ENCODE peak calls at places on chromosome 12, in ten cellular contexts. One of them, this sample, is unnamed.

GRCh38 chr12:124500232-124501079 is 67.0 kb downstream of the NCOR2 start:
- DNase-seq in neural progenitor cell: peak
- DNase-seq in Calu3: no peak
- DNase-seq in thyroid gland: peak
- DNase-seq in spleen: peak
- DNase-seq in GM10248: no peak
- DNase-seq in left lung: no peak
- DNase-seq in lower lobe of right lung: peak
- DNase-seq in transverse colon: no peak
- DNase-seq in WTC11: peak
- DNase-seq in this sample: no peak

GRCh38 chr12:102562836-102563425 is 82.6 kb upstream of the IGF1 start:
- DNase-seq in lower lobe of right lung: no peak
- DNase-seq in left lung: no peak
- DNase-seq in GM10248: no peak
- DNase-seq in WTC11: no peak
- DNase-seq in Calu3: peak
- DNase-seq in thyroid gland: no peak
- DNase-seq in neural progenitor cell: no peak
- DNase-seq in spleen: no peak
- DNase-seq in transverse colon: no peak
- DNase-seq in this sample: no peak

GRCh38 chr12:46187023-46187422 is 81.8 kb downstream of the SLC38A1 start:
- DNase-seq in lower lobe of right lung: no peak
- DNase-seq in spleen: no peak
- DNase-seq in neural progenitor cell: no peak
- DNase-seq in thyroid gland: peak
- DNase-seq in WTC11: no peak
- DNase-seq in GM10248: no peak
- DNase-seq in left lung: peak
- DNase-seq in Calu3: no peak
- DNase-seq in transverse colon: no peak
- DNase-seq in this sample: no peak

GRCh38 chr12:51855586-51856428 is 7.3 kb upstream of the FIGNL2 start:
- DNase-seq in WTC11: peak
- DNase-seq in GM10248: no peak
- DNase-seq in Calu3: no peak
- DNase-seq in left lung: no peak
- DNase-seq in spleen: no peak
- DNase-seq in neural progenitor cell: peak
- DNase-seq in lower lobe of right lung: no peak
- DNase-seq in thyroid gland: no peak
- DNase-seq in transverse colon: no peak
- DNase-seq in this sample: no peak

GRCh38 chr12:116492703-116493324 is 66.4 kb upstream of the MAP1LC3B2 start:
- DNase-seq in GM10248: no peak
- DNase-seq in transverse colon: no peak
- DNase-seq in Calu3: no peak
- DNase-seq in neural progenitor cell: no peak
- DNase-seq in lower lobe of right lung: no peak
- DNase-seq in spleen: no peak
- DNase-seq in thyroid gland: peak
- DNase-seq in WTC11: no peak
- DNase-seq in left lung: no peak
- DNase-seq in this sample: no peak

GRCh38 chr12:90166012-90166411 is 457.4 kb upstream of the ATP2B1 start:
- DNase-seq in Calu3: no peak
- DNase-seq in spleen: no peak
- DNase-seq in WTC11: no peak
- DNase-seq in transverse colon: no peak
- DNase-seq in thyroid gland: no peak
- DNase-seq in left lung: no peak
- DNase-seq in neural progenitor cell: no peak
- DNase-seq in lower lobe of right lung: no peak
- DNase-seq in GM10248: no peak
- DNase-seq in this sample: no peak

GRCh38 chr12:53591301-53592206 is 34.6 kb downstream of the ATF7 start:
- DNase-seq in lower lobe of right lung: no peak
- DNase-seq in spleen: no peak
- DNase-seq in transverse colon: no peak
- DNase-seq in left lung: no peak
- DNase-seq in Calu3: no peak
- DNase-seq in neural progenitor cell: peak
- DNase-seq in thyroid gland: peak
- DNase-seq in GM10248: no peak
- DNase-seq in WTC11: no peak
- DNase-seq in this sample: no peak

GRCh38 chr12:103807561-103808238 is 33.3 kb downstream of the NT5DC3 start:
- DNase-seq in left lung: no peak
- DNase-seq in WTC11: no peak
- DNase-seq in GM10248: no peak
- DNase-seq in neural progenitor cell: no peak
- DNase-seq in spleen: no peak
- DNase-seq in thyroid gland: no peak
- DNase-seq in lower lobe of right lung: no peak
- DNase-seq in transverse colon: no peak
- DNase-seq in Calu3: no peak
- DNase-seq in this sample: no peak

GRCh38 chr12:19912996-19913395 is 455.3 kb upstream of the PDE3A start:
- DNase-seq in thyroid gland: peak
- DNase-seq in neural progenitor cell: peak
- DNase-seq in Calu3: no peak
- DNase-seq in GM10248: no peak
- DNase-seq in left lung: no peak
- DNase-seq in spleen: no peak
- DNase-seq in lower lobe of right lung: no peak
- DNase-seq in transverse colon: peak
- DNase-seq in WTC11: no peak
- DNase-seq in this sample: no peak

GRCh38 chr12:105102673-105103072 is 4.9 kb upstream of the WASHC4 start:
- DNase-seq in Calu3: no peak
- DNase-seq in spleen: no peak
- DNase-seq in lower lobe of right lung: no peak
- DNase-seq in left lung: no peak
- DNase-seq in neural progenitor cell: no peak
- DNase-seq in transverse colon: no peak
- DNase-seq in thyroid gland: no peak
- DNase-seq in WTC11: no peak
- DNase-seq in GM10248: no peak
- DNase-seq in this sample: no peak

GRCh38 chr12:12645485-12645884 is 33.8 kb downstream of the CREBL2 start:
- DNase-seq in lower lobe of right lung: no peak
- DNase-seq in thyroid gland: no peak
- DNase-seq in Calu3: peak
- DNase-seq in neural progenitor cell: peak
- DNase-seq in spleen: no peak
- DNase-seq in transverse colon: peak
- DNase-seq in WTC11: no peak
- DNase-seq in GM10248: peak
- DNase-seq in left lung: no peak
- DNase-seq in this sample: no peak

GRCh38 chr12:24795699-24796385 is 153.1 kb downstream of the BCAT1 start:
- DNase-seq in spleen: no peak
- DNase-seq in WTC11: no peak
- DNase-seq in neural progenitor cell: no peak
- DNase-seq in GM10248: no peak
- DNase-seq in left lung: no peak
- DNase-seq in thyroid gland: no peak
- DNase-seq in Calu3: no peak
- DNase-seq in lower lobe of right lung: no peak
- DNase-seq in transverse colon: no peak
- DNase-seq in this sample: no peak
- TF ChIP-seq CTCF in spleen: no peak
- TF ChIP-seq CTCF in WTC11: no peak
- TF ChIP-seq CTCF in neural progenitor cell: no peak
- TF ChIP-seq CTCF in GM10248: no peak
- TF ChIP-seq CTCF in left lung: no peak
- TF ChIP-seq CTCF in thyroid gland: no peak
- TF ChIP-seq CTCF in Calu3: no peak
- TF ChIP-seq CTCF in lower lobe of right lung: no peak
- TF ChIP-seq CTCF in transverse colon: no peak
- TF ChIP-seq CTCF in this sample: no peak

GRCh38 chr12:132478845-132479244 is 11.1 kb upstream of the FBRSL1 start:
- DNase-seq in thyroid gland: no peak
- DNase-seq in transverse colon: no peak
- DNase-seq in lower lobe of right lung: no peak
- DNase-seq in Calu3: no peak
- DNase-seq in left lung: no peak
- DNase-seq in spleen: no peak
- DNase-seq in neural progenitor cell: no peak
- DNase-seq in WTC11: no peak
- DNase-seq in GM10248: no peak
- DNase-seq in this sample: no peak
- TF ChIP-seq CTCF in thyroid gland: no peak
- TF ChIP-seq CTCF in transverse colon: no peak
- TF ChIP-seq CTCF in lower lobe of right lung: no peak
- TF ChIP-seq CTCF in Calu3: no peak
- TF ChIP-seq CTCF in left lung: no peak
- TF ChIP-seq CTCF in spleen: no peak
- TF ChIP-seq CTCF in neural progenitor cell: peak
- TF ChIP-seq CTCF in WTC11: no peak
- TF ChIP-seq CTCF in GM10248: peak
- TF ChIP-seq CTCF in this sample: peak

GRCh38 chr12:92606956-92607355 is 95.8 kb upstream of the PLEKHG7 start:
- DNase-seq in thyroid gland: no peak
- DNase-seq in GM10248: no peak
- DNase-seq in spleen: no peak
- DNase-seq in Calu3: no peak
- DNase-seq in neural progenitor cell: no peak
- DNase-seq in lower lobe of right lung: no peak
- DNase-seq in left lung: no peak
- DNase-seq in transverse colon: no peak
- DNase-seq in WTC11: no peak
- DNase-seq in this sample: no peak
- TF ChIP-seq CTCF in thyroid gland: no peak
- TF ChIP-seq CTCF in GM10248: no peak
- TF ChIP-seq CTCF in spleen: no peak
- TF ChIP-seq CTCF in Calu3: no peak
- TF ChIP-seq CTCF in neural progenitor cell: peak
- TF ChIP-seq CTCF in lower lobe of right lung: no peak
- TF ChIP-seq CTCF in left lung: no peak
- TF ChIP-seq CTCF in transverse colon: no peak
- TF ChIP-seq CTCF in WTC11: no peak
- TF ChIP-seq CTCF in this sample: no peak

GRCh38 chr12:65282840-65283239 is 4.4 kb downstream of the MSRB3 start:
- DNase-seq in spleen: no peak
- DNase-seq in Calu3: no peak
- DNase-seq in GM10248: no peak
- DNase-seq in thyroid gland: no peak
- DNase-seq in transverse colon: no peak
- DNase-seq in neural progenitor cell: no peak
- DNase-seq in lower lobe of right lung: no peak
- DNase-seq in left lung: no peak
- DNase-seq in WTC11: no peak
- DNase-seq in this sample: no peak
- TF ChIP-seq CTCF in spleen: no peak
- TF ChIP-seq CTCF in Calu3: no peak
- TF ChIP-seq CTCF in GM10248: no peak
- TF ChIP-seq CTCF in thyroid gland: no peak
- TF ChIP-seq CTCF in transverse colon: no peak
- TF ChIP-seq CTCF in neural progenitor cell: no peak
- TF ChIP-seq CTCF in lower lobe of right lung: no peak
- TF ChIP-seq CTCF in left lung: no peak
- TF ChIP-seq CTCF in WTC11: no peak
- TF ChIP-seq CTCF in this sample: peak

GRCh38 chr12:126064028-126064427 is 998.8 kb downstream of the AACS start:
- DNase-seq in transverse colon: no peak
- DNase-seq in left lung: no peak
- DNase-seq in GM10248: no peak
- DNase-seq in WTC11: no peak
- DNase-seq in thyroid gland: no peak
- DNase-seq in Calu3: no peak
- DNase-seq in neural progenitor cell: no peak
- DNase-seq in spleen: no peak
- DNase-seq in lower lobe of right lung: no peak
- DNase-seq in this sample: no peak

GRCh38 chr12:126067930-126068329 is 1002.7 kb downstream of the AACS start:
- DNase-seq in Calu3: no peak
- DNase-seq in neural progenitor cell: no peak
- DNase-seq in thyroid gland: no peak
- DNase-seq in GM10248: no peak
- DNase-seq in left lung: no peak
- DNase-seq in WTC11: no peak
- DNase-seq in lower lobe of right lung: no peak
- DNase-seq in spleen: no peak
- DNase-seq in transverse colon: no peak
- DNase-seq in this sample: no peak

DNA sequence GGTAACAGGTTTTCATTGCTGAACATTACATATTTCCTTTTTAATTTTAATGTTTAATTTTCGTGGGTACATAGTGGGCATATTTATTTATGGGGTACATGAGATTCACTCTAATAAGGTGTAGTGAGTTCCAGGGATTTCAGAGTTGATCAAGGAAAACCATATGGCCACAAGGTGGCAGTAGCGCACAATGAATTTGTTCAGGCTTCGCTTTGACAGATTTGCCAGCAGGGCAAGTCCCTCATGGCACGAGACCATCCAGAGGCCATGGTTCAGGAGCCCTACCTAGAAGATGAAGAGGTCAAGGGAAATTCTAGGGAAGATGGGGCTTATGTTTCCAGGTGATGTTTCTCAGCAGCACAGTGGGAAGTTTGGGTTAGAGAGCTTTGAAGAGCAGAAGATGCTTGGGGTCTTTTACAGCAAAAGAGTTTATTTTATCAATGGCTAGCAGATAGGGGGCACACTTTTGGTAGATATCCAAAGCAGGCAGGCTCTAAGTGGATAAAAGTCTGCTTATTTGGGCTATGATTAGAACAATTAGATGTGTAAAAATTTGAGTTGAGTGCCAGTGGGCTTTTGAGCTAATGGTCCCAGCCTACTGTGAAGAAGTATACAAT is 1004.4 kb downstream of the AACS start:
- DNase-seq in neural progenitor cell: peak
- DNase-seq in transverse colon: peak
- DNase-seq in WTC11: peak
- DNase-seq in thyroid gland: peak
- DNase-seq in left lung: no peak
- DNase-seq in spleen: no peak
- DNase-seq in Calu3: peak
- DNase-seq in GM10248: peak
- DNase-seq in lower lobe of right lung: no peak
- DNase-seq in this sample: no peak
- TF ChIP-seq CTCF in neural progenitor cell: peak
- TF ChIP-seq CTCF in transverse colon: peak
- TF ChIP-seq CTCF in WTC11: peak
- TF ChIP-seq CTCF in thyroid gland: no peak
- TF ChIP-seq CTCF in left lung: peak
- TF ChIP-seq CTCF in spleen: peak
- TF ChIP-seq CTCF in Calu3: peak
- TF ChIP-seq CTCF in GM10248: peak
- TF ChIP-seq CTCF in lower lobe of right lung: peak
- TF ChIP-seq CTCF in this sample: peak

GRCh38 chr12:122064034-122064777 is 14.3 kb upstream of the MLXIP start:
- DNase-seq in neural progenitor cell: peak
- DNase-seq in spleen: peak
- DNase-seq in transverse colon: peak
- DNase-seq in Calu3: peak
- DNase-seq in thyroid gland: peak
- DNase-seq in lower lobe of right lung: peak
- DNase-seq in WTC11: peak
- DNase-seq in left lung: peak
- DNase-seq in GM10248: peak
- DNase-seq in this sample: no peak
- TF ChIP-seq CTCF in neural progenitor cell: peak
- TF ChIP-seq CTCF in spleen: peak
- TF ChIP-seq CTCF in transverse colon: peak
- TF ChIP-seq CTCF in Calu3: peak
- TF ChIP-seq CTCF in thyroid gland: no peak
- TF ChIP-seq CTCF in lower lobe of right lung: peak
- TF ChIP-seq CTCF in WTC11: no peak
- TF ChIP-seq CTCF in left lung: peak
- TF ChIP-seq CTCF in GM10248: peak
- TF ChIP-seq CTCF in this sample: peak

GRCh38 chr12:106205208-106206069 is 42.4 kb downstream of the CKAP4 start:
- DNase-seq in spleen: peak
- DNase-seq in GM10248: no peak
- DNase-seq in thyroid gland: peak
- DNase-seq in neural progenitor cell: peak
- DNase-seq in Calu3: peak
- DNase-seq in transverse colon: no peak
- DNase-seq in WTC11: no peak
- DNase-seq in left lung: no peak
- DNase-seq in lower lobe of right lung: no peak
- DNase-seq in this sample: no peak
- TF ChIP-seq CTCF in spleen: no peak
- TF ChIP-seq CTCF in GM10248: no peak
- TF ChIP-seq CTCF in thyroid gland: no peak
- TF ChIP-seq CTCF in neural progenitor cell: peak
- TF ChIP-seq CTCF in Calu3: no peak
- TF ChIP-seq CTCF in transverse colon: no peak
- TF ChIP-seq CTCF in WTC11: no peak
- TF ChIP-seq CTCF in left lung: no peak
- TF ChIP-seq CTCF in lower lobe of right lung: no peak
- TF ChIP-seq CTCF in this sample: peak

This sample was measured in chondrocyte.